ENCODE peak calls at places on chromosomes 2 and 18, in four cellular contexts. K is K562, U is GM12878, M is HepG2. N is an unnamed sample.

GRCh38 chr2:1787799-1788477 is 43.6 kb upstream of the PXDN start:
- DNase-seq in U (no peak), M (no peak), K (no peak), N (no peak)

GRCh38 chr2:102841107-102841840 is 79.4 kb downstream of the TMEM182 start:
- DNase-seq in K (peak), M (peak), U (no peak), N (peak)

GRCh38 chr18:62164855-62165487 is 21.9 kb downstream of the PIGN start:
- DNase-seq in K (no peak), M (no peak), U (no peak), N (peak)

GRCh38 chr2:69918391-69918790 is 3.5 kb downstream of the MXD1 start:
- DNase-seq in U (no peak), K (no peak), M (no peak), N (no peak)

GRCh38 chr2:187497858-187498463 is 49.9 kb upstream of the CALCRL start:
- DNase-seq in K (no peak), M (no peak), U (no peak), N (peak)

GRCh38 chr2:55365303-55365702 is 54.4 kb downstream of the CCDC88A start:
- DNase-seq in K (peak), M (no peak), U (no peak), N (no peak)

GRCh38 chr18:63908858-63909257 is 1.1 kb downstream of the SERPINB10 start:
- DNase-seq in M (no peak), K (no peak), U (no peak), N (no peak)

GRCh38 chr18:25921677-25922421 is 168.6 kb downstream of the SS18 start:
- DNase-seq in K (peak), U (peak), M (peak), N (peak)

GRCh38 chr2:205850611-205851010 is 168.3 kb downstream of the NRP2 start:
- DNase-seq in M (no peak), K (no peak), U (no peak), N (no peak)

GRCh38 chr18:5455644-5456043 is 88.2 kb downstream of the EPB41L3 start:
- DNase-seq in M (no peak), U (no peak), K (no peak), N (no peak)

GRCh38 chr2:216391401-216391800 is 19.1 kb upstream of the MARCHF4 start:
- DNase-seq in K (no peak), U (no peak), M (no peak), N (no peak)

GRCh38 chr18:48875314-48875941 is 75.3 kb downstream of the SMAD7 start:
- DNase-seq in U (no peak), M (no peak), K (no peak), N (no peak)

GRCh38 chr2:181589779-181590178 is 67.1 kb downstream of the CERKL start:
- DNase-seq in K (no peak), U (no peak), M (no peak), N (no peak)

GRCh38 chr2:20523053-20523452 is 76.2 kb downstream of the RHOB start:
- DNase-seq in K (no peak), U (no peak), M (no peak), N (no peak)

GRCh38 chr2:216350214-216350789 is 22.0 kb downstream of the MARCHF4 start:
- DNase-seq in M (no peak), U (no peak), K (no peak), N (no peak)

GRCh38 chr2:200477667-200478121 is 32.2 kb downstream of the KCTD18 start:
- DNase-seq in U (no peak), K (no peak), M (no peak), N (no peak)

GRCh38 chr18:36302676-36303075 is 5.2 kb downstream of the FHOD3 start:
- DNase-seq in M (no peak), U (no peak), K (no peak), N (no peak)

GRCh38 chr2:221467610-221468009 is 104.5 kb downstream of the EPHA4 start:
- DNase-seq in U (no peak), K (no peak), M (no peak), N (no peak)

GRCh38 chr2:42510191-42510929 is 16.6 kb upstream of the KCNG3 start:
- DNase-seq in U (no peak), K (no peak), M (no peak), N (no peak)

GRCh38 chr2:224910535-224910934 is 131.7 kb downstream of the DOCK10 start:
- DNase-seq in M (no peak), U (no peak), K (no peak), N (no peak)

GRCh38 chr2:158560259-158560658 is 103.5 kb downstream of the PKP4 start:
- DNase-seq in M (peak), K (no peak), U (no peak), N (no peak)

GRCh38 chr18:77052656-77053309 is 79.8 kb downstream of the MBP start:
- DNase-seq in U (no peak), M (no peak), K (no peak), N (no peak)

GRCh38 chr18:49944681-49945080 is 131.3 kb upstream of the ACAA2 start:
- DNase-seq in K (no peak), U (no peak), M (no peak), N (peak)

GRCh38 chr2:213285404-213285803 is 1.1 kb downstream of the SPAG16 start:
- DNase-seq in K (no peak), U (no peak), M (no peak), N (no peak)

GRCh38 chr2:213284105-213285090 is at the start of gene SPAG16:
- DNase-seq in M (peak), K (peak), U (peak), N (peak)

DNA sequence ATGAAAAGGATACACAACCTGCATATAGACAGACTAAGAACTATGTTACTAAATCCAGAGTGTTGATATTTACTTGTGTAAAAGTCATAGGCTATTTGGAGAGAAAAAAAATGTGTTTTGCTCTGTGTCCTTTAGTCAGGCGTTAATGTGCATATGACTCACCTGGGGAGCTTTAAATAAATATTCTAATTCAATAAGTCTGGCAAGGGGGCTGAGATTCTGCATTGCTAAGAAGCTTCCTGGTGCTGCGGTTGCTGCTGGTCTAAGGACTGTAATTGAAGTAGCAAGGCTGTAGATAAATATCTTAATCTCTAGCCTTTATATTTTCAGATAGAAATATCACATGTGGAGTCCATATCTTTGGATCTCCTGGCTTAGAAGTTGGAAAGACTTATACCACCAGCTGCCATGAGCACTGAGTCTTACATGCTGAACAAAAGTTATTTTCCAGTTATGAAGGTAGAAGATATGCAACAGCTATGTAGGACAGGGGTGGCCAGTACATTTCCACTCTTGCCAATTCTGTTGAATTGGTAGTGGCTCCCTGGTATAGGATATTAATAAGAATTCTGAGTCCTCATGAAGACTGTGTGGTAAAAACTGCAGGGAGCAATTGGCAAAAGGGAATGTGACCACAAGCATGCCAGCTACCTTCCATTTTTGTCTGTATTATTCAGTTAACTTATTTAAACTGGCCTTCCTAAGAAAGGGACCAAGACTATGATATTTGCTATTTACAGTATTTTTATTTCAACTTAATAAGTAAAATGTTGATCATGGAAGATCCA is 4.8 kb downstream of the SPAG16 start:
- DNase-seq in K (no peak), M (no peak), U (no peak), N (no peak)
- TF ChIP-seq JUNB in K (no peak), M (no peak), U (no peak), N (no peak)

GRCh38 chr2:53188846-53189245 is 578.8 kb upstream of the CHAC2 start:
- DNase-seq in M (no peak), K (no peak), U (no peak), N (no peak)
- H2AFZ ChIP-seq in M (peak), K (no peak), U (no peak), N (no peak)

GRCh38 chr2:189175869-189176431 is 3.6 kb downstream of the COL5A2 start:
- DNase-seq in K (no peak), U (no peak), M (no peak), N (no peak)

GRCh38 chr2:189177441-189177840 is 2.1 kb downstream of the COL5A2 start:
- DNase-seq in M (no peak), K (no peak), U (no peak), N (no peak)

GRCh38 chr2:189168876-189169499 is 10.6 kb downstream of the COL5A2 start:
- DNase-seq in K (no peak), M (no peak), U (no peak), N (no peak)

GRCh38 chr2:189178007-189178406 is 1.6 kb downstream of the COL5A2 start:
- DNase-seq in M (no peak), U (no peak), K (no peak), N (no peak)

GRCh38 chr2:189171956-189172609 is 7.5 kb downstream of the COL5A2 start:
- DNase-seq in K (no peak), M (no peak), U (no peak), N (no peak)
- TF ChIP-seq CTCF in K (no peak), M (no peak), U (no peak), N (peak)

DNA sequence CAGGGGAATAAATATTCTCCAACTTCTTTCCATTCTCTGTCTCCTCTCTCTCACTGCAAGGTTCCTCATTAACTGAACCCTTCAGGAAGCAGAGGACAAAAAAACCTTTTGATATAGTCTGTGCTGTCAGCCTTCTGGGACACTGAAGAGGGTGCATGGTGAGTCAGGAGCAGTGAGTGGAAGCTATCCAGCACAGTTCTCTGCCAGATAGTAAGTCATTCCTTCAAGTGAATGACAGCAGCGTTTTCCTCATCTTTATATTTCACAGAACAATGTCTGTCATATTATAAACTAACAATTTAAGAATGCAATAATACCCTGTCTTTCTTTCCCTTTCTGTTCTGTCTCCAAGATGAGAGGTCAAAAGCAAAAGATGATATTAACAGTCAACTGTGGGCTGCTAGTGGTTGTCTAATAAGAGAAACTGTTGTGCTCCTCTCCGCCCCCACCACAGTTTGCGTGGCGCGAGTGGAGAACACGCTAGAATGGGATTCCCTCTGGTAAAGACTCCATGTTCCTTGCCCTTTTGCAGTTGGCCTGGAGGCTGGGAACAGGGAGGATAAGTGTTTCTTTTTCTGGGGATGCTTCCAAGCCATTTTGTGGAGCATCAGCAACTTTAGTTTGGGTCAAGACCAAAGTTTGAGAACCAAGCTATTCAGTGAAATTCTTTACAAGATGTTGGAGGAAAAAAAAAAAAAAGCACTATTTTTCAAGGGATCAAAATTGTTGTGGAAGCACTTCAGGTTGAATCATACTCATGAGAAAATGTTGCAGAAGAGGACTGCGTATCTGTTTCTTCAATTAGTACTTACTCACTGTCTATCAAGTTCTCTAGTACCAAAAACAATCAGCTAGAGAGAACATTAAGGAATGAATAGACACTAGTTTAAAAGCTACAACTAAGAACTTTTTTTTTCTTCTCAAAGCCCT is 430.2 kb downstream of the SETBP1 start:
- DNase-seq in K (no peak), M (no peak), U (no peak), N (no peak)
- TF ChIP-seq JUNB in K (no peak), M (no peak), U (no peak), N (no peak)

GRCh38 chr2:65055427-65056214 is 595 bp upstream of the CEP68 start:
- DNase-seq in K (peak), M (no peak), U (no peak), N (no peak)
- H2AFZ ChIP-seq in K (peak), M (no peak), U (peak), N (peak)

GRCh38 chr2:119220720-119221301 is 2.8 kb upstream of the STEAP3 start:
- DNase-seq in K (no peak), M (no peak), U (no peak), N (no peak)

GRCh38 chr2:119216994-119217393 is 6.6 kb upstream of the STEAP3 start:
- DNase-seq in M (no peak), U (no peak), K (no peak), N (no peak)

GRCh38 chr2:119221609-119222008 is 2.0 kb upstream of the STEAP3 start:
- DNase-seq in K (no peak), U (no peak), M (no peak), N (no peak)

GRCh38 chr2:119219873-119220272 is 3.8 kb upstream of the STEAP3 start:
- DNase-seq in M (no peak), U (no peak), K (no peak), N (no peak)

GRCh38 chr2:119218478-119219064 is 5.1 kb upstream of the STEAP3 start:
- DNase-seq in K (peak), M (peak), U (no peak), N (peak)
- TF ChIP-seq CTCF in K (peak), M (peak), U (peak), N (peak)

GRCh38 chr2:7902251-7902765 is 779.5 kb upstream of the ID2 start:
- DNase-seq in K (no peak), M (no peak), U (no peak), N (no peak)

GRCh38 chr2:7910752-7911151 is 771.1 kb upstream of the ID2 start:
- DNase-seq in U (no peak), M (no peak), K (no peak), N (no peak)

GRCh38 chr2:7904319-7904718 is 777.5 kb upstream of the ID2 start:
- DNase-seq in U (no peak), K (no peak), M (no peak), N (no peak)

GRCh38 chr2:7907041-7907440 is 774.8 kb upstream of the ID2 start:
- DNase-seq in U (no peak), K (no peak), M (no peak), N (no peak)

GRCh38 chr2:7905756-7906155 is 776.1 kb upstream of the ID2 start:
- DNase-seq in U (no peak), M (no peak), K (no peak), N (no peak)
- TF ChIP-seq JUNB in U (no peak), M (no peak), K (no peak), N (no peak)

GRCh38 chr18:12027046-12027445 is 45.7 kb downstream of the IMPA2 start:
- DNase-seq in M (no peak), K (no peak), U (no peak), N (no peak)

GRCh38 chr18:12026562-12026961 is 45.3 kb downstream of the IMPA2 start:
- DNase-seq in U (no peak), M (no peak), K (no peak), N (no peak)

GRCh38 chr18:12028674-12029073 is 47.4 kb downstream of the IMPA2 start:
- DNase-seq in K (no peak), M (no peak), U (no peak), N (no peak)

GRCh38 chr18:12028040-12028628 is 46.8 kb downstream of the IMPA2 start:
- DNase-seq in M (no peak), U (no peak), K (no peak), N (no peak)

DNA sequence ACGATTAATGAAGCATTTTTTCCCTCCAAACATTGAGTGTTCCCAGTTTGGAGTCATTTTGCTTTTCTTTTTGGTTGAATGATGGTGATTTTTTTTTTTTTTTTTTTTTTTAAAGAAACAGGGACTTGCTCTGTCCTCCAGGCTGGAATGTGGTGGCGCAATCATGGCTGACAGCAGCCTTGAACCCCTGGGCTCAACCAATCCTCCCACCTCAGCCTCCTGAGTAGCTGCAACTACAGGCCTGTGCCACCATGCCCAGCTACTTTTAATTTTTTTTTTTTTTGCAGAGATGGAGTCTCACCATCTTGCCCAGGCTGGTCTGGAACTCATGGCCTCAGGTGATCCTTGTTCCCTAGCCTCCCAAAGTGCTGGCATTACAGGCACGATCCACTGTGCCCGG is 46.2 kb downstream of the IMPA2 start:
- DNase-seq in K (no peak), M (no peak), U (no peak), N (no peak)
- H2AFZ ChIP-seq in K (no peak), M (no peak), U (no peak), N (no peak)